ENCODE peak calls at places on chromosomes 13 and 19, in nine cellular contexts. X is fibroblast of villous mesenchyme; H is foreskin fibroblast; R is Caco-2; K is fibroblast of lung; A is effector memory CD4-positive, alpha-beta T cell; Y is aorta; L is ascending aorta; U is GM23338. M is an unnamed sample.

GRCh38 chr13:75771818-75772217 is 135.7 kb downstream of the LMO7 start:
- DNase-seq in R (no peak), Y (no peak), A (no peak), U (no peak), H (peak; percentile 62), X (peak; percentile 71), K (peak; percentile 93), L (no peak), M (no peak)

GRCh38 chr13:32150794-32151193 is 119.2 kb downstream of the FRY start:
- DNase-seq in X (peak; percentile 53), L (peak; percentile 92), Y (peak; percentile 86), H (peak; percentile 18), K (peak; percentile 88), R (no peak), A (no peak), U (no peak), M (no peak)

GRCh38 chr13:109383683-109384082 is 402.7 kb downstream of the IRS2 start:
- DNase-seq in X (peak; percentile 77), U (no peak), L (no peak), H (peak; percentile 76), R (no peak), K (peak; percentile 90), A (no peak), Y (no peak), M (no peak)

GRCh38 chr13:79898996-79899395 is 418.0 kb downstream of the NDFIP2 start:
- DNase-seq in A (no peak), X (no peak), Y (no peak), L (no peak), H (no peak), U (no peak), R (no peak), K (peak; percentile 14), M (no peak)

GRCh38 chr13:60990032-60990733 is 425.5 kb downstream of the PCDH20 start:
- DNase-seq in L (no peak), R (no peak), Y (no peak), A (no peak), X (no peak), U (peak; percentile 72), H (no peak), K (no peak), M (no peak)

GRCh38 chr19:1001538-1002166 is 1.4 kb downstream of the GRIN3B start:
- DNase-seq in A (peak; percentile 37), R (no peak), X (no peak), L (no peak), U (peak; percentile 80), Y (no peak), H (no peak), K (no peak), M (peak; percentile 44)

GRCh38 chr19:50842130-50842529 is 8.8 kb upstream of the KLK15 start:
- DNase-seq in A (no peak), U (no peak), L (no peak), X (no peak), K (no peak), R (peak; percentile 23), Y (no peak), H (no peak), M (no peak)

GRCh38 chr13:108342369-108343289 is 73.1 kb downstream of the TNFSF13B start:
- DNase-seq in X (peak; percentile 42), L (no peak), K (peak; percentile 38), Y (no peak), A (peak; percentile 11), R (no peak), H (peak; percentile 4), U (peak; percentile 65), M (no peak)

GRCh38 chr13:49792550-49793324 is at the start of gene KPNA3:
- DNase-seq in H (peak; percentile 97), U (peak; percentile 98), A (peak; percentile 92), X (peak; percentile 95), L (peak; percentile 97), K (peak; percentile 96), R (peak; percentile 97), Y (peak; percentile 98), M (peak; percentile 98)

GRCh38 chr19:48896191-48896720 is 2.3 kb downstream of the TULP2 start:
- DNase-seq in U (peak; percentile 93), K (peak; percentile 39), H (no peak), Y (peak; percentile 69), L (no peak), A (no peak), R (no peak), X (peak; percentile 49), M (no peak)

GRCh38 chr13:91704398-91704797 is 306.0 kb downstream of the GPC5 start:
- DNase-seq in Y (no peak), H (no peak), L (no peak), K (peak; percentile 6), U (no peak), X (no peak), R (no peak), A (no peak), M (no peak)

GRCh38 chr19:45271709-45272108 is 20.6 kb downstream of the MARK4 start:
- DNase-seq in U (no peak), L (no peak), H (no peak), Y (no peak), R (no peak), K (no peak), X (no peak), A (no peak), M (no peak)

GRCh38 chr19:48489608-48490216 is 20.5 kb downstream of the CYTH2 start:
- DNase-seq in H (peak; percentile 30), U (peak; percentile 87), R (peak; percentile 79), K (no peak), Y (peak; percentile 82), L (peak; percentile 83), X (peak; percentile 54), A (peak; percentile 60), M (no peak)

GRCh38 chr19:32824906-32825608 is 44.5 kb downstream of the SLC7A9 start:
- DNase-seq in Y (no peak), R (no peak), L (no peak), A (no peak), K (no peak), U (no peak), H (no peak), X (no peak), M (no peak)

GRCh38 chr13:21674271-21675009 is 3.6 kb downstream of the FGF9 start:
- DNase-seq in X (no peak), R (no peak), K (no peak), H (no peak), L (no peak), A (no peak), U (peak; percentile 65), Y (no peak), M (no peak)

GRCh38 chr19:36876993-36877938 is 26.6 kb downstream of the ZNF345 start:
- DNase-seq in Y (no peak), R (no peak), A (no peak), U (peak; percentile 3), H (no peak), X (peak; percentile 0), L (no peak), K (no peak), M (no peak)
- H3K4me3 ChIP-seq in Y (no peak overlapping the region), R (no peak overlapping the region), A (peak overlapping the region; percentile 13), U (no peak overlapping the region), H (no peak overlapping the region), X (no peak overlapping the region), L (no peak overlapping the region), K (no peak overlapping the region), M (no peak overlapping the region)

GRCh38 chr19:58477130-58477529 is 978 bp downstream of the ZNF446 start:
- DNase-seq in A (no peak), Y (no peak), X (no peak), R (no peak), H (no peak), K (no peak), L (no peak), U (no peak), M (no peak)
- H3K4me3 ChIP-seq in A (no peak overlapping the region), Y (no peak overlapping the region), X (peak overlapping the region; percentile 71), R (peak overlapping the region; percentile 71), H (no peak overlapping the region), K (no peak overlapping the region), L (peak overlapping the region; percentile 68), U (peak overlapping the region; percentile 82), M (no peak overlapping the region)

GRCh38 chr19:29922972-29923371 is 19.1 kb upstream of the URI1 start:
- DNase-seq in X (no peak), K (no peak), U (no peak), L (no peak), R (no peak), H (no peak), Y (no peak), A (no peak), M (no peak)
- H3K4me3 ChIP-seq in X (no peak overlapping the region), K (no peak overlapping the region), U (no peak overlapping the region), L (no peak overlapping the region), R (no peak overlapping the region), H (no peak overlapping the region), Y (no peak overlapping the region), A (no peak overlapping the region), M (no peak overlapping the region)

GRCh38 chr13:94303644-94304174 is 175.8 kb downstream of the DCT start:
- DNase-seq in R (no peak), K (no peak), Y (no peak), L (no peak), A (no peak), X (no peak), H (no peak), U (peak; percentile 29), M (no peak)
- H3K4me3 ChIP-seq in R (no peak overlapping the region), K (no peak overlapping the region), Y (no peak overlapping the region), L (no peak overlapping the region), A (no peak overlapping the region), X (no peak overlapping the region), H (no peak overlapping the region), U (no peak overlapping the region), M (no peak overlapping the region)

M was measured in HL-60.